ENCODE peak calls at places on chromosomes 13 and 19, in eight cellular contexts. One of them, this sample, is unnamed.

GRCh38 chr13:89474432-89474831 is 1803.3 kb downstream of the SLITRK5 start:
- DNase-seq in epithelial cell of esophagus: no peak
- DNase-seq in PC-9: no peak
- DNase-seq in upper lobe of left lung: no peak
- DNase-seq in WTC11: no peak
- DNase-seq in SK-N-SH: no peak
- DNase-seq in thyroid gland: no peak
- DNase-seq in CD4-positive, alpha-beta T cell: no peak
- DNase-seq in this sample: no peak

GRCh38 chr19:49515767-49516166 is 3.3 kb downstream of the FCGRT start:
- DNase-seq in epithelial cell of esophagus: no peak
- DNase-seq in PC-9: no peak
- DNase-seq in upper lobe of left lung: no peak
- DNase-seq in WTC11: no peak
- DNase-seq in SK-N-SH: no peak
- DNase-seq in thyroid gland: no peak
- DNase-seq in CD4-positive, alpha-beta T cell: no peak
- DNase-seq in this sample: no peak

GRCh38 chr13:94419304-94419943 is 60.1 kb downstream of the DCT start:
- DNase-seq in epithelial cell of esophagus: peak; percentile 67
- DNase-seq in PC-9: peak; percentile 37
- DNase-seq in upper lobe of left lung: no peak
- DNase-seq in WTC11: no peak
- DNase-seq in SK-N-SH: no peak
- DNase-seq in thyroid gland: no peak
- DNase-seq in CD4-positive, alpha-beta T cell: no peak
- DNase-seq in this sample: no peak

GRCh38 chr13:30504081-30504480 is 38.3 kb upstream of the HMGB1 start:
- DNase-seq in epithelial cell of esophagus: no peak
- DNase-seq in PC-9: no peak
- DNase-seq in upper lobe of left lung: no peak
- DNase-seq in WTC11: no peak
- DNase-seq in SK-N-SH: no peak
- DNase-seq in thyroid gland: no peak
- DNase-seq in CD4-positive, alpha-beta T cell: no peak
- DNase-seq in this sample: no peak

GRCh38 chr19:33830264-33830663 is 33.6 kb downstream of the KCTD15 start:
- DNase-seq in epithelial cell of esophagus: no peak
- DNase-seq in PC-9: no peak
- DNase-seq in upper lobe of left lung: no peak
- DNase-seq in WTC11: no peak
- DNase-seq in SK-N-SH: no peak
- DNase-seq in thyroid gland: no peak
- DNase-seq in CD4-positive, alpha-beta T cell: no peak
- DNase-seq in this sample: no peak

GRCh38 chr13:25214371-25215252 is 42.5 kb upstream of the AMER2 start:
- DNase-seq in epithelial cell of esophagus: peak; percentile 48
- DNase-seq in PC-9: no peak
- DNase-seq in upper lobe of left lung: no peak
- DNase-seq in WTC11: no peak
- DNase-seq in SK-N-SH: no peak
- DNase-seq in thyroid gland: no peak
- DNase-seq in CD4-positive, alpha-beta T cell: no peak
- DNase-seq in this sample: no peak

GRCh38 chr19:12611361-12611699 is 610 bp downstream of the ZNF791 start:
- DNase-seq in epithelial cell of esophagus: peak; percentile 86
- DNase-seq in PC-9: peak; percentile 43
- DNase-seq in upper lobe of left lung: no peak
- DNase-seq in WTC11: peak; percentile 55
- DNase-seq in SK-N-SH: peak; percentile 81
- DNase-seq in thyroid gland: peak; percentile 86
- DNase-seq in CD4-positive, alpha-beta T cell: no peak
- DNase-seq in this sample: peak; percentile 50

GRCh38 chr13:51590966-51591627 is 6.8 kb downstream of the WDFY2 start:
- DNase-seq in epithelial cell of esophagus: peak; percentile 83
- DNase-seq in PC-9: peak; percentile 94
- DNase-seq in upper lobe of left lung: no peak
- DNase-seq in WTC11: no peak
- DNase-seq in SK-N-SH: peak; percentile 41
- DNase-seq in thyroid gland: peak; percentile 29
- DNase-seq in CD4-positive, alpha-beta T cell: no peak
- DNase-seq in this sample: no peak

GRCh38 chr13:64791373-64791772 is 2438.8 kb downstream of the PCDH9 start:
- DNase-seq in epithelial cell of esophagus: no peak
- DNase-seq in PC-9: no peak
- DNase-seq in upper lobe of left lung: no peak
- DNase-seq in WTC11: no peak
- DNase-seq in SK-N-SH: no peak
- DNase-seq in thyroid gland: no peak
- DNase-seq in CD4-positive, alpha-beta T cell: no peak
- DNase-seq in this sample: no peak

GRCh38 chr13:112063807-112064206 is 3.1 kb upstream of the SOX1 start:
- DNase-seq in epithelial cell of esophagus: no peak
- DNase-seq in PC-9: no peak
- DNase-seq in upper lobe of left lung: no peak
- DNase-seq in WTC11: no peak
- DNase-seq in SK-N-SH: no peak
- DNase-seq in thyroid gland: no peak
- DNase-seq in CD4-positive, alpha-beta T cell: no peak
- DNase-seq in this sample: no peak

GRCh38 chr19:422213-422916 is 13.4 kb upstream of the C2CD4C start:
- DNase-seq in epithelial cell of esophagus: no peak
- DNase-seq in PC-9: no peak
- DNase-seq in upper lobe of left lung: peak; percentile 80
- DNase-seq in WTC11: no peak
- DNase-seq in SK-N-SH: no peak
- DNase-seq in thyroid gland: no peak
- DNase-seq in CD4-positive, alpha-beta T cell: no peak
- DNase-seq in this sample: no peak

GRCh38 chr13:112737329-112737728 is 47.5 kb downstream of the ATP11A start:
- DNase-seq in epithelial cell of esophagus: no peak
- DNase-seq in PC-9: no peak
- DNase-seq in upper lobe of left lung: no peak
- DNase-seq in WTC11: no peak
- DNase-seq in SK-N-SH: no peak
- DNase-seq in thyroid gland: no peak
- DNase-seq in CD4-positive, alpha-beta T cell: no peak
- DNase-seq in this sample: no peak

GRCh38 chr19:38800577-38801347 is 11.8 kb downstream of the LGALS7B start:
- DNase-seq in epithelial cell of esophagus: no peak
- DNase-seq in PC-9: no peak
- DNase-seq in upper lobe of left lung: no peak
- DNase-seq in WTC11: no peak
- DNase-seq in SK-N-SH: no peak
- DNase-seq in thyroid gland: no peak
- DNase-seq in CD4-positive, alpha-beta T cell: no peak
- DNase-seq in this sample: no peak

GRCh38 chr19:4359627-4360000 is 16.3 kb downstream of the MPND start:
- DNase-seq in epithelial cell of esophagus: no peak
- DNase-seq in PC-9: no peak
- DNase-seq in upper lobe of left lung: peak; percentile 70
- DNase-seq in WTC11: no peak
- DNase-seq in SK-N-SH: no peak
- DNase-seq in thyroid gland: no peak
- DNase-seq in CD4-positive, alpha-beta T cell: no peak
- DNase-seq in this sample: no peak

GRCh38 chr13:112968910-112969691 is at the start of gene MCF2L:
- DNase-seq in epithelial cell of esophagus: peak; percentile 19
- DNase-seq in PC-9: peak; percentile 61
- DNase-seq in upper lobe of left lung: peak; percentile 92
- DNase-seq in WTC11: no peak
- DNase-seq in SK-N-SH: peak; percentile 93
- DNase-seq in thyroid gland: peak; percentile 65
- DNase-seq in CD4-positive, alpha-beta T cell: peak; percentile 63
- DNase-seq in this sample: peak; percentile 23

GRCh38 chr19:19062454-19063182 is 1.2 kb upstream of the SLC25A42 start:
- DNase-seq in epithelial cell of esophagus: peak; percentile 54
- DNase-seq in PC-9: peak; percentile 67
- DNase-seq in upper lobe of left lung: no peak
- DNase-seq in WTC11: no peak
- DNase-seq in SK-N-SH: no peak
- DNase-seq in thyroid gland: peak; percentile 39
- DNase-seq in CD4-positive, alpha-beta T cell: no peak
- DNase-seq in this sample: peak; percentile 9

GRCh38 chr13:101453784-101454201 is 1.3 kb downstream of the ITGBL1 start:
- DNase-seq in epithelial cell of esophagus: peak; percentile 74
- DNase-seq in PC-9: peak; percentile 94
- DNase-seq in upper lobe of left lung: peak; percentile 86
- DNase-seq in WTC11: peak; percentile 61
- DNase-seq in SK-N-SH: peak; percentile 72
- DNase-seq in thyroid gland: peak; percentile 65
- DNase-seq in CD4-positive, alpha-beta T cell: no peak
- DNase-seq in this sample: no peak

GRCh38 chr19:8308891-8309291 is 733 bp upstream of the CD320 start:
- DNase-seq in epithelial cell of esophagus: no peak
- DNase-seq in PC-9: no peak
- DNase-seq in upper lobe of left lung: no peak
- DNase-seq in WTC11: peak; percentile 5
- DNase-seq in SK-N-SH: no peak
- DNase-seq in thyroid gland: no peak
- DNase-seq in CD4-positive, alpha-beta T cell: no peak
- DNase-seq in this sample: no peak

GRCh38 chr13:111359237-111359915 is 38.9 kb downstream of the TEX29 start:
- DNase-seq in epithelial cell of esophagus: no peak
- DNase-seq in PC-9: no peak
- DNase-seq in upper lobe of left lung: no peak
- DNase-seq in WTC11: peak; percentile 51
- DNase-seq in SK-N-SH: no peak
- DNase-seq in thyroid gland: no peak
- DNase-seq in CD4-positive, alpha-beta T cell: no peak
- DNase-seq in this sample: no peak

GRCh38 chr19:6713773-6714692 is 6.4 kb downstream of the C3 start:
- DNase-seq in epithelial cell of esophagus: no peak
- DNase-seq in PC-9: no peak
- DNase-seq in upper lobe of left lung: peak; percentile 66
- DNase-seq in WTC11: no peak
- DNase-seq in SK-N-SH: no peak
- DNase-seq in thyroid gland: peak; percentile 27
- DNase-seq in CD4-positive, alpha-beta T cell: no peak
- DNase-seq in this sample: no peak

DNA sequence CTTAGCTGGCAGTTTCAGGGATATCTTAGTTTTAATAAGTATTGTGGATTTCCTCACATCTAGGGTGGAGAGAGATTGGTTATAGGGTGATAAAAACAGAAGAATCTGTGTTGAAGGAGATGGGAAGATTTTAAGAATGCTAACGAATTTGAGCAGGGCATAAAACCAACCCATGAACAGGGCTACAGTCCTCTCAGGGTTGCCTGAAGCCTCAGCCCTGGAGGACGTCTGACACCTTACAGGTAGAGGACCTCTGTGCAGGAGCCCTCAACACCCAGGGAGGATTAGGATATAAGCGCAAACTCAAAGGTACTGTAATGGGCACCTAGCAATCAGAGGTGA is 461 bp upstream of the WASF3 start:
- DNase-seq in epithelial cell of esophagus: no peak
- DNase-seq in PC-9: no peak
- DNase-seq in upper lobe of left lung: no peak
- DNase-seq in WTC11: no peak
- DNase-seq in SK-N-SH: no peak
- DNase-seq in thyroid gland: no peak
- DNase-seq in CD4-positive, alpha-beta T cell: no peak
- DNase-seq in this sample: no peak
- TF ChIP-seq CTCF in epithelial cell of esophagus: no peak
- TF ChIP-seq CTCF in PC-9: no peak
- TF ChIP-seq CTCF in upper lobe of left lung: no peak
- TF ChIP-seq CTCF in WTC11: no peak
- TF ChIP-seq CTCF in SK-N-SH: no peak
- TF ChIP-seq CTCF in thyroid gland: no peak
- TF ChIP-seq CTCF in CD4-positive, alpha-beta T cell: no peak
- TF ChIP-seq CTCF in this sample: no peak

DNA sequence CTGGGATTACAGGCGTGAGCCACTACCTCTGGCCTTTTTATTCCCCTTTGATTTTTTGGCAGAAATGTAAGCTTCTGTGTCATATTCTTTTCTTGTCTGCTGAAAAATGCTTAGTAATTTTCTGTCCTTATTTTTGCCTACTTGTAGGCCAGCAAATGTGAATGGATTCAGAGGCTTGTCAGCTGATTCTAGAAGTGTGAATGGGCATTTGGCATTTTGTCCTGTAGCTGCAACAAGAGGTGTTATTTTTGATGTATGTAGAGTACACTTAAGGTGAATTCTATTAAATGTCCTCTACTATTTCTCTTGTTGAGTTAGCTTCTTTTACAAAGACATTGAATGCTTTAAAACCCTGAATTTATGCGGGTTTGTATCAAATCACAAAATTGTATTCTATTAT is 50.0 kb downstream of the FRY start:
- DNase-seq in epithelial cell of esophagus: no peak
- DNase-seq in PC-9: no peak
- DNase-seq in upper lobe of left lung: no peak
- DNase-seq in WTC11: no peak
- DNase-seq in SK-N-SH: no peak
- DNase-seq in thyroid gland: no peak
- DNase-seq in CD4-positive, alpha-beta T cell: no peak
- DNase-seq in this sample: no peak
- TF ChIP-seq CTCF in epithelial cell of esophagus: no peak
- TF ChIP-seq CTCF in PC-9: no peak
- TF ChIP-seq CTCF in upper lobe of left lung: no peak
- TF ChIP-seq CTCF in WTC11: no peak
- TF ChIP-seq CTCF in SK-N-SH: no peak
- TF ChIP-seq CTCF in thyroid gland: no peak
- TF ChIP-seq CTCF in CD4-positive, alpha-beta T cell: no peak
- TF ChIP-seq CTCF in this sample: no peak

GRCh38 chr19:50602496-50602895 is 34.3 kb upstream of the LRRC4B start:
- DNase-seq in epithelial cell of esophagus: no peak
- DNase-seq in PC-9: no peak
- DNase-seq in upper lobe of left lung: no peak
- DNase-seq in WTC11: no peak
- DNase-seq in SK-N-SH: no peak
- DNase-seq in thyroid gland: no peak
- DNase-seq in CD4-positive, alpha-beta T cell: no peak
- DNase-seq in this sample: no peak

GRCh38 chr19:50607388-50607787 is 32.3 kb downstream of the SYT3 start:
- DNase-seq in epithelial cell of esophagus: no peak
- DNase-seq in PC-9: no peak
- DNase-seq in upper lobe of left lung: no peak
- DNase-seq in WTC11: no peak
- DNase-seq in SK-N-SH: no peak
- DNase-seq in thyroid gland: no peak
- DNase-seq in CD4-positive, alpha-beta T cell: no peak
- DNase-seq in this sample: no peak

GRCh38 chr19:50602935-50603334 is 34.7 kb upstream of the LRRC4B start:
- DNase-seq in epithelial cell of esophagus: no peak
- DNase-seq in PC-9: no peak
- DNase-seq in upper lobe of left lung: no peak
- DNase-seq in WTC11: no peak
- DNase-seq in SK-N-SH: no peak
- DNase-seq in thyroid gland: no peak
- DNase-seq in CD4-positive, alpha-beta T cell: no peak
- DNase-seq in this sample: no peak

GRCh38 chr19:50607874-50608785 is 31.6 kb downstream of the SYT3 start:
- DNase-seq in epithelial cell of esophagus: peak; percentile 10
- DNase-seq in PC-9: no peak
- DNase-seq in upper lobe of left lung: peak; percentile 92
- DNase-seq in WTC11: peak; percentile 100
- DNase-seq in SK-N-SH: peak; percentile 92
- DNase-seq in thyroid gland: peak; percentile 54
- DNase-seq in CD4-positive, alpha-beta T cell: peak; percentile 30
- DNase-seq in this sample: no peak
- TF ChIP-seq CTCF in epithelial cell of esophagus: no peak
- TF ChIP-seq CTCF in PC-9: no peak
- TF ChIP-seq CTCF in upper lobe of left lung: no peak
- TF ChIP-seq CTCF in WTC11: peak; percentile 66
- TF ChIP-seq CTCF in SK-N-SH: peak; percentile 78
- TF ChIP-seq CTCF in thyroid gland: no peak
- TF ChIP-seq CTCF in CD4-positive, alpha-beta T cell: no peak
- TF ChIP-seq CTCF in this sample: no peak

GRCh38 chr13:38417727-38418126 is 68.1 kb downstream of the UFM1 start:
- DNase-seq in epithelial cell of esophagus: peak; percentile 71
- DNase-seq in PC-9: no peak
- DNase-seq in upper lobe of left lung: no peak
- DNase-seq in WTC11: no peak
- DNase-seq in SK-N-SH: peak; percentile 14
- DNase-seq in thyroid gland: no peak
- DNase-seq in CD4-positive, alpha-beta T cell: no peak
- DNase-seq in this sample: peak; percentile 11
- TF ChIP-seq CTCF in epithelial cell of esophagus: peak; percentile 67
- TF ChIP-seq CTCF in PC-9: peak; percentile 43
- TF ChIP-seq CTCF in upper lobe of left lung: no peak
- TF ChIP-seq CTCF in WTC11: peak; percentile 24
- TF ChIP-seq CTCF in SK-N-SH: peak; percentile 31
- TF ChIP-seq CTCF in thyroid gland: no peak
- TF ChIP-seq CTCF in CD4-positive, alpha-beta T cell: no peak
- TF ChIP-seq CTCF in this sample: peak; percentile 33